ENCODE peak calls at places on chromosomes 2 and 18, in four cellular contexts. I is left lung, O is aorta, Q is heart right ventricle. C is an unnamed sample.

GRCh38 chr2:85255813-85256581 is 71.8 kb downstream of the TGOLN2 start:
- DNase-seq in I (no peak), O (no peak), Q (no peak), C (peak; percentile 39)

GRCh38 chr2:105641389-105641811 is 103.3 kb upstream of the NCK2 start:
- DNase-seq in I (peak; percentile 43), O (peak; percentile 67), Q (no peak), C (no peak)

GRCh38 chr2:63982335-63982734 is 36.9 kb downstream of the VPS54 start:
- DNase-seq in I (no peak), O (no peak), Q (no peak), C (no peak)

GRCh38 chr2:78999410-78999809 is 26.1 kb upstream of the REG3G start:
- DNase-seq in I (no peak), O (no peak), Q (no peak), C (no peak)

GRCh38 chr2:241702155-241702404 is 241 bp downstream of the ING5 start:
- DNase-seq in I (no peak), O (no peak), Q (no peak), C (peak; percentile 81)

GRCh38 chr2:202881570-202881969 is 10.0 kb upstream of the ICA1L start:
- DNase-seq in I (no peak), O (no peak), Q (no peak), C (no peak)

GRCh38 chr2:157779794-157780193 is 96.3 kb downstream of the ACVR1 start:
- DNase-seq in I (no peak), O (no peak), Q (no peak), C (no peak)

GRCh38 chr2:118492335-118492734 is 355.1 kb downstream of the EN1 start:
- DNase-seq in I (no peak), O (no peak), Q (no peak), C (no peak)

GRCh38 chr2:170218931-170219330 is 41.0 kb downstream of the MYO3B start:
- DNase-seq in I (no peak), O (no peak), Q (no peak), C (no peak)

GRCh38 chr2:230230801-230231200 is 5.3 kb downstream of the SP140 start:
- DNase-seq in I (no peak), O (no peak), Q (no peak), C (no peak)

GRCh38 chr2:10764896-10765295 is 43.5 kb downstream of the ATP6V1C2 start:
- DNase-seq in I (peak; percentile 5), O (no peak), Q (no peak), C (no peak)

GRCh38 chr18:6960656-6961055 is 156.9 kb downstream of the LAMA1 start:
- DNase-seq in I (no peak), O (no peak), Q (no peak), C (no peak)

GRCh38 chr2:106062627-106063026 is 131.5 kb downstream of the UXS1 start:
- DNase-seq in I (no peak), O (peak; percentile 67), Q (peak; percentile 32), C (no peak)

GRCh38 chr2:53559302-53559967 is 208.2 kb upstream of the CHAC2 start:
- DNase-seq in I (no peak), O (no peak), Q (no peak), C (no peak)

GRCh38 chr2:84899681-84900080 is 5.8 kb upstream of the TMSB10 start:
- DNase-seq in I (no peak), O (no peak), Q (no peak), C (no peak)

GRCh38 chr2:24049485-24050021 is at the start of gene FKBP1B:
- DNase-seq in I (peak; percentile 91), O (peak; percentile 73), Q (peak; percentile 66), C (peak; percentile 69)

GRCh38 chr2:39380525-39381150 is 56.4 kb downstream of the MAP4K3 start:
- DNase-seq in I (no peak), O (no peak), Q (no peak), C (no peak)

GRCh38 chr2:57759822-57760300 is 286.7 kb upstream of the VRK2 start:
- DNase-seq in I (peak; percentile 94), O (peak; percentile 83), Q (peak; percentile 83), C (peak; percentile 85)

GRCh38 chr18:77062518-77063003 is 70.0 kb downstream of the MBP start:
- DNase-seq in I (no peak), O (no peak), Q (no peak), C (no peak)

GRCh38 chr2:8539743-8540551 is 141.9 kb upstream of the ID2 start:
- DNase-seq in I (peak; percentile 78), O (peak; percentile 75), Q (no peak), C (no peak)

GRCh38 chr2:46239847-46240181 is 57.4 kb upstream of the EPAS1 start:
- DNase-seq in I (no peak), O (no peak), Q (no peak), C (no peak)

GRCh38 chr18:51622676-51623075 is 425.2 kb upstream of the MEX3C start:
- DNase-seq in I (no peak), O (no peak), Q (no peak), C (no peak)

GRCh38 chr2:11676640-11677039 is 6.6 kb upstream of the NTSR2 start:
- DNase-seq in I (no peak), O (no peak), Q (no peak), C (peak; percentile 3)

GRCh38 chr18:54736981-54737380 is 91.3 kb upstream of the RAB27B start:
- DNase-seq in I (no peak), O (no peak), Q (no peak), C (no peak)

GRCh38 chr2:232988444-232988843 is 24.6 kb downstream of the NGEF start:
- DNase-seq in I (no peak), O (peak; percentile 60), Q (no peak), C (peak; percentile 60)

GRCh38 chr2:119809329-119810038 is 49.8 kb downstream of the PTPN4 start:
- DNase-seq in I (no peak), O (no peak), Q (no peak), C (no peak)

GRCh38 chr2:18435425-18436037 is 124.9 kb downstream of the RDH14 start:
- DNase-seq in I (no peak), O (no peak), Q (no peak), C (no peak)

GRCh38 chr18:25351773-25352628 is at the start of gene ZNF521:
- DNase-seq in I (peak; percentile 89), O (peak; percentile 80), Q (peak; percentile 86), C (peak; percentile 92)

GRCh38 chr18:7577706-7578105 is 10.6 kb downstream of the PTPRM start:
- DNase-seq in I (no peak), O (no peak), Q (no peak), C (no peak)

GRCh38 chr2:19717446-19717845 is 184.3 kb downstream of the TTC32 start:
- DNase-seq in I (no peak), O (no peak), Q (no peak), C (no peak)

GRCh38 chr2:202178342-202178958 is 59.9 kb downstream of the SUMO1 start:
- DNase-seq in I (no peak), O (no peak), Q (no peak), C (peak; percentile 43)

GRCh38 chr2:18346364-18346763 is 214.1 kb downstream of the RDH14 start:
- DNase-seq in I (no peak), O (no peak), Q (no peak), C (no peak)

GRCh38 chr2:151827564-151828142 is 568 bp downstream of the ARL5A start:
- DNase-seq in I (no peak), O (no peak), Q (no peak), C (peak; percentile 17)

GRCh38 chr2:89851583-89851905 is 1160.1 kb downstream of the RPIA start:
- DNase-seq in I (no peak), O (no peak), Q (no peak), C (no peak)

GRCh38 chr2:188966728-188967127 is 7.4 kb upstream of the COL3A1 start:
- DNase-seq in I (no peak), O (no peak), Q (no peak), C (no peak)

GRCh38 chr2:203802277-203803045 is 65.1 kb upstream of the CTLA4 start:
- DNase-seq in I (no peak), O (no peak), Q (no peak), C (no peak)

GRCh38 chr2:240419321-240419720 is 16.1 kb upstream of the GPC1 start:
- DNase-seq in I (peak; percentile 40), O (peak; percentile 24), Q (no peak), C (peak; percentile 2)

GRCh38 chr2:233489143-233489542 is 77.4 kb downstream of the USP40 start:
- DNase-seq in I (no peak), O (no peak), Q (no peak), C (no peak)

GRCh38 chr2:224869601-224870000 is 153.4 kb upstream of the CCDC195 start:
- DNase-seq in I (no peak), O (no peak), Q (no peak), C (no peak)

GRCh38 chr2:206981739-206982336 is 42.5 kb downstream of the CPO start:
- DNase-seq in I (peak; percentile 80), O (peak; percentile 85), Q (peak; percentile 76), C (peak; percentile 70)

DNA sequence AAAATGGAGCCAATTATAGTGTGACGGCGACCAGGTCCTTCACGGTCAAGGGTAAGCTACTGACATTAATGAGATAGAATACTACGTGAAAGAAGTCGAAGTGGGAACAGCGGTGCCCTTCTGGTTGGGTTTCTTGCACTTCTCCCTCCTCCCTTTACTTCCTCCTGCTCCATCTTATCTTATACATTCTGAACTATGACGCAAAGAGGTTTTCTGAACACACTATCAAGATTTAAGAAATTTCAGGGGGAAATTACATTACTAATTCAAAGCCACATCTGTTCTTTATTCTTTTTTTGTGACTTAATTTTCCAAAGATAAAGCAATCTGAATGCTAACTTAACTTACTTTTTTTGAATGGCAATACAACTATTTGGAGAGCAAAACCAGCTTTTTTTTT is 14.8 kb upstream of the IL18R1 start:
- DNase-seq in I (no peak), O (no peak), Q (no peak), C (no peak)
- H3K4me3 ChIP-seq in I (no peak overlapping the region), O (no peak overlapping the region), Q (no peak overlapping the region), C (no peak overlapping the region)

GRCh38 chr2:237721828-237722227 is 76.8 kb upstream of the RBM44 start:
- DNase-seq in I (no peak), O (no peak), Q (no peak), C (no peak)
- H3K4me3 ChIP-seq in I (no peak overlapping the region), O (no peak overlapping the region), Q (no peak overlapping the region), C (no peak overlapping the region)

GRCh38 chr18:55859116-55859515 is 271.1 kb upstream of the TCF4 start:
- DNase-seq in I (no peak), O (no peak), Q (no peak), C (no peak)

GRCh38 chr18:55857409-55857808 is 269.4 kb upstream of the TCF4 start:
- DNase-seq in I (no peak), O (no peak), Q (no peak), C (no peak)

GRCh38 chr18:55856679-55857078 is 268.7 kb upstream of the TCF4 start:
- DNase-seq in I (no peak), O (no peak), Q (no peak), C (no peak)

GRCh38 chr18:55857961-55858360 is 270.0 kb upstream of the TCF4 start:
- DNase-seq in I (no peak), O (no peak), Q (no peak), C (no peak)

DNA sequence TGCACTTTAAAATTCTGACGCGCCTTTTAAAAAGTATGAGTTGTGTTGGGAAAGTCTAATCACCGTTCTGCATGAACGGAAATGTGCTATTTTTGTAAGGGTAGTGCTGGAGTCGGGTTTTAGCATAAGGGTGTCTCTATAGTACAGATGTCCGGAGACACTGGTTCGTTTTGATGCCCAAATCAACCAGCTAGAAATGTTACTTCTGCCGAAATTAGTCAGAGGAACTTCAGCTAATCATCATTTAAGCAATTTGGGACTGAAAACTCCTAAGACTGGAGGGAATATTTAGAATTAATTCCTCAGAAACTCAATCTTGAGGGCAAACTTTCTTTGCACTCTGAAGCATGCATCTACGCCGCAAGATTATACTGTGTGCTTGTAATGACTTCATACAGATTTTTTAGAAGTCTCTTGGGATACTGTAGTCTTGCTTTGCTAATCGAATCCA is 270.7 kb upstream of the TCF4 start:
- DNase-seq in I (no peak), O (no peak), Q (no peak), C (no peak)
- H3K4me3 ChIP-seq in I (no peak overlapping the region), O (peak overlapping the region; percentile 49), Q (peak overlapping the region; percentile 49), C (no peak overlapping the region)

GRCh38 chr18:2171840-2172625 is 399.3 kb downstream of the METTL4 start:
- DNase-seq in I (no peak), O (no peak), Q (no peak), C (no peak)
- H3K4me3 ChIP-seq in I (no peak overlapping the region), O (no peak overlapping the region), Q (no peak overlapping the region), C (no peak overlapping the region)

C was measured in uterus.